ENCODE peak calls at places on chromosomes 6 and 20, in eight cellular contexts. C is spleen, L is stomach, V is A549, Y is heart left ventricle, F is HCT116, U is lower leg skin, Z is ovary. O is an unnamed sample.

GRCh38 chr6:131372535-131372934 is 200.5 kb upstream of the ARG1 start:
- DNase-seq in C (no peak), L (no peak), V (no peak), Y (no peak), F (no peak), U (no peak), Z (no peak), O (no peak)

GRCh38 chr20:36830791-36831691 is 44.9 kb upstream of the TLDC2 start:
- DNase-seq in C (peak), L (no peak), V (no peak), Y (peak), F (no peak), U (no peak), Z (peak), O (peak)

GRCh38 chr6:152087096-152087495 is 279.6 kb downstream of the ESR1 start:
- DNase-seq in C (no peak), L (no peak), V (no peak), Y (no peak), F (no peak), U (no peak), Z (no peak), O (no peak)

GRCh38 chr6:17305219-17306001 is 24.2 kb downstream of the RBM24 start:
- DNase-seq in C (no peak), L (no peak), V (no peak), Y (no peak), F (no peak), U (no peak), Z (no peak), O (no peak)

GRCh38 chr6:16267428-16268263 is 29.3 kb downstream of the GMPR start:
- DNase-seq in C (no peak), L (no peak), V (no peak), Y (no peak), F (no peak), U (no peak), Z (no peak), O (no peak)

GRCh38 chr6:34982424-34982852 is 93.4 kb downstream of the ANKS1A start:
- DNase-seq in C (no peak), L (no peak), V (peak), Y (no peak), F (no peak), U (no peak), Z (no peak), O (no peak)

GRCh38 chr6:906920-907319 is 214.0 kb upstream of the EXOC2 start:
- DNase-seq in C (no peak), L (no peak), V (peak), Y (no peak), F (no peak), U (no peak), Z (no peak), O (no peak)

GRCh38 chr6:145147559-145147958 is 587.8 kb downstream of the EPM2A start:
- DNase-seq in C (no peak), L (no peak), V (no peak), Y (no peak), F (no peak), U (no peak), Z (no peak), O (no peak)

GRCh38 chr6:73394577-73395354 is at the start of gene DDX43:
- DNase-seq in C (peak), L (no peak), V (no peak), Y (peak), F (no peak), U (peak), Z (peak), O (peak)

GRCh38 chr6:156988276-156989158 is 211.3 kb downstream of the ARID1B start:
- DNase-seq in C (no peak), L (no peak), V (no peak), Y (no peak), F (no peak), U (no peak), Z (no peak), O (no peak)

GRCh38 chr20:38724603-38725457 is 544 bp downstream of the SLC32A1 start:
- DNase-seq in C (no peak), L (no peak), V (no peak), Y (no peak), F (no peak), U (no peak), Z (no peak), O (no peak)

GRCh38 chr20:9408422-9409300 is 105.7 kb upstream of the LAMP5 start:
- DNase-seq in C (no peak), L (no peak), V (no peak), Y (no peak), F (no peak), U (no peak), Z (no peak), O (no peak)

DNA sequence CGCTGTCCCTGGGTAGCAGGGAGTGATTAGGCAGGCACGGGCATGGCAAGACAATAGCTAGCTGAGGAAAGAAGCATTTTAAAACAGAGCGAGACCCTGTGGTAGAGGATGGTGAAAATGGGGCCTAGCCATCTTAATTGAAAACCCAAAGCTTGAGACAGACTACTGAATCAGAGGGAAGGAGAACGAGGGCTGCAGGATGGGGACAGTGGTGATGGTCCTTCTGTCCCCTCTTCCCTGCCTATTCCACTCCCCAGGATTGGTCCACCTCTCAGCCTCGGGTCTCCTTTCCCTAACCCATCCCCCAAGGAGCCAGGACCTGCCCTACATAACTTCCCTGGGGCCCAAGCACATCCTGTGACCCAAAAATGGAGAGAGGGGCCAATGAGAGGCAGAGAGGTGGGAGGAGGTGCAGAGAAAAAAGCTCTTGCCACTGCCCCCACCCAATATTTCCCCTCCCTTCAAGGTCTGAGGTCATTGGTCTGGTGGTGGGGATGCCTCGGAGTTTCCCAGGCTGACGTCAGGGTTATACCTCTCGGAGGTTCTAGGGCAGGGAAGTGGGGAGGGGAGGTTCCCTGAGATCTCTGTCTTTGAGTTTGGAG is 884 bp upstream of the CUTA start:
- DNase-seq in C (peak), L (no peak), V (no peak), Y (peak), F (no peak), U (no peak), Z (no peak), O (no peak)
- TF ChIP-seq POLR2A in C (no peak), L (no peak), V (no peak), Y (no peak), F (no peak), U (no peak), Z (no peak), O (no peak)

GRCh38 chr6:107458687-107459282 is 579 bp downstream of the PDSS2 start:
- DNase-seq in C (peak), L (no peak), V (no peak), Y (peak), F (no peak), U (peak), Z (no peak), O (peak)

GRCh38 chr6:107460074-107460631 is 789 bp upstream of the PDSS2 start:
- DNase-seq in C (no peak), L (no peak), V (no peak), Y (no peak), F (no peak), U (no peak), Z (no peak), O (no peak)

DNA sequence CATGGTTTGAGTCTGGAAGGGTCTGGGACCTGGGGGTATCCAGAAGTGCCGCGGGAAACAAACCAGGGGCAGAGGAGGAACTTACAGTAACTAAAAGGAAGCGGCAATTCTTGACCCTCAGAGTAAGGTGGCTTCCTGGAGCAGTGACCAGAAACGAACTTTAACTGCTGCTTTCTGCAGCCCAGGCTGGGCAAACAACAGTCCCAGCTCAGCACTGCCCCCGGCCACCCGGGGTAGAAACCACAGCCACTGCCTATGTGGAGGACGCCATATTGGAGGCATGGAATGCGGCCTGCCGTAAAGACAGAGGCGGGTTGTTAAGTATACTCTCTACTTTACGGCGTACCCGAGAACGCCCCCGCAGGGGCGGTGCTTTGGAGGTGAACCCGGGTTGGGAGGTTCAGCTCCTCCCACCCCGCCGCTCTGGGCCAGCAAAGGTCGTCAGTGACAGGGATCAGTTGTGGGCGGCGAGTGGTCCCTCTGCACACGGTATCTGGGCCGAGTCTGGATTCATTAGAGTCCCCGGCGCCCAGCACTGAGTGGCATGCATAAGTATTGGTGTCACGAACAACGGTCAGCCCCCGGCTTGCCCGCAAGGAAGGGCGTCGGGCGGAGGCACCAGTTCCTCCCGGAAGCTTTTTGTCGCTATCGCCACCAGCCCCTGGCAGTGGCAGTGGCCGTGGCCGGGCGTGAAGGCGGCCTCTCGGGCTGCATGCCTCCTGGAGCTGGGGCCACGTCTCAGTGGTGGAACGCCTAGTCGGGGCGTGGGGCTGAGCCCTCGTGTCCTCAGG is at the start of gene PDSS2:
- DNase-seq in C (peak), L (peak), V (peak), Y (peak), F (peak), U (peak), Z (peak), O (peak)
- TF ChIP-seq POLR2A in C (peak), L (no peak), V (peak), Y (peak), F (peak), U (no peak), Z (peak), O (peak)

DNA sequence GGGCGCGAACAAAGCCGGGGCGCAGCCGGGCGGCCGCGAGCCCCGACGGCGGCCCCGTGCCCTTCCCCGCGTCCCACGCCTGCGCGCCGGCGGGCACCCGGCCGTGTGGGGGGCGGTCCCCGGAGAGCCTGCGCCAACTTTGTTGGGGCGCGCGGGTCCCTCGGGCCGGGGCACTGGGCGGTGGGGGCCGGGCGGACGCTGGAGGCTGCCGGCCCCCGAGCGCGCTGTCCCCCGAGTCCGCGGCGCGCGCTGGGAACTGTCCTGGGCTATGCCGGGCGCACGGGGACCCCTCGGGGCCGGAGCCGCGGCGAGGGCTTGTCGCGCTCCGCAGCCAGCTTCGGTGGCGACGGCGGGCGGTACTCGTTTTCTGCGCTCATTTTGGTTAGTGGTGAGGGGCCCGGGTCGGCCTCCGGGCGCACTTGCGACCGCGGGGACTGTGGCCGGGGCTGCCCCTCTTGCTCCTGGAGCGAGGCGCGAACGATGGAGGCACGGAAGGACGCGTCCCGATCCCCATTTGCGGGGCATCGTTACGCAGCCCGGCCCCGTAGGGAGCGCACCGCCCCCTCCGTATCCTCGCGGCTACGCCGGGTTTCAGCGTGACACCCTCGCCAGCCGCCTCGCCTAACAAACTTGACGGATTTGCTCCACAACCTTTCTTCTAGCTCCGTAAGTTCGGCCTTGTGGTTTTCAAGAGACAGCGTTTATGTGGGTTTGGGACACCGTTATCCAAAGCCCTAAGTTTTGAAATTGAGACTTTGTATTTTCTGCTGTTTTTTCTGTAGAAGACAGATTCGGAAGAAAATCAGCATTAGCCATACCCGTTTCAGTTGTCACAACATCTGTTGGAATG is 632 bp downstream of the SS18L1 start:
- DNase-seq in C (peak), L (peak), V (peak), Y (peak), F (no peak), U (peak), Z (peak), O (peak)
- TF ChIP-seq POLR2A in C (no peak), L (no peak), V (no peak), Y (no peak), F (peak), U (no peak), Z (no peak), O (peak)

GRCh38 chr6:90586675-90587638 is at the start of gene MAP3K7:
- DNase-seq in C (peak), L (peak), V (peak), Y (peak), F (peak), U (peak), Z (peak), O (peak)
- TF ChIP-seq POLR2A in C (peak), L (no peak), V (peak), Y (peak), F (peak), U (peak), Z (peak), O (peak)

GRCh38 chr6:25138024-25138696 is 141.0 kb upstream of the CARMIL1 start:
- DNase-seq in C (peak), L (peak), V (peak), Y (no peak), F (no peak), U (peak), Z (peak), O (peak)
- TF ChIP-seq POLR2A in C (peak), L (no peak), V (no peak), Y (peak), F (no peak), U (no peak), Z (peak), O (no peak)

GRCh38 chr6:28489366-28490190 is 26.0 kb downstream of the GPX6 start:
- DNase-seq in C (no peak), L (peak), V (peak), Y (no peak), F (peak), U (peak), Z (peak), O (peak)
- TF ChIP-seq POLR2A in C (no peak), L (no peak), V (peak), Y (no peak), F (no peak), U (no peak), Z (peak), O (no peak)